ENCODE peak calls at places on chromosomes 7 and 10, in ten cellular contexts. One of them, this sample, is unnamed.

GRCh38 chr10:122422266-122422980 is 32.0 kb upstream of the ARMS2 start:
- DNase-seq in cardiac septum: no peak
- DNase-seq in AG09309: no peak
- DNase-seq in lower lobe of right lung: no peak
- DNase-seq in NCI-H510A: no peak
- DNase-seq in C1 segment of cervical spinal cord: no peak
- DNase-seq in NCI-H1436: no peak
- DNase-seq in NCI-H1092 treated with DMSO at 0.1 percent for 48 hours: no peak
- DNase-seq in stimulated activated CD8-positive, alpha-beta memory T cell treated with anti-CD3 and anti-CD28 coated beads, Interleukin-4, amount 100 ng/mL, for 1 hour: peak; percentile 11
- DNase-seq in effector memory CD4-positive, alpha-beta T cell: no peak
- DNase-seq in this sample: no peak

GRCh38 chr7:136566491-136566890 is 302.0 kb upstream of the CHRM2 start:
- DNase-seq in cardiac septum: no peak
- DNase-seq in AG09309: no peak
- DNase-seq in lower lobe of right lung: no peak
- DNase-seq in NCI-H510A: no peak
- DNase-seq in C1 segment of cervical spinal cord: no peak
- DNase-seq in NCI-H1436: no peak
- DNase-seq in NCI-H1092 treated with DMSO at 0.1 percent for 48 hours: no peak
- DNase-seq in stimulated activated CD8-positive, alpha-beta memory T cell treated with anti-CD3 and anti-CD28 coated beads, Interleukin-4, amount 100 ng/mL, for 1 hour: no peak
- DNase-seq in effector memory CD4-positive, alpha-beta T cell: no peak
- DNase-seq in this sample: no peak

GRCh38 chr7:23357190-23358093 is 58.3 kb downstream of the MALSU1 start:
- DNase-seq in cardiac septum: no peak
- DNase-seq in AG09309: no peak
- DNase-seq in lower lobe of right lung: no peak
- DNase-seq in NCI-H510A: no peak
- DNase-seq in C1 segment of cervical spinal cord: no peak
- DNase-seq in NCI-H1436: peak; percentile 38
- DNase-seq in NCI-H1092 treated with DMSO at 0.1 percent for 48 hours: peak; percentile 34
- DNase-seq in stimulated activated CD8-positive, alpha-beta memory T cell treated with anti-CD3 and anti-CD28 coated beads, Interleukin-4, amount 100 ng/mL, for 1 hour: no peak
- DNase-seq in effector memory CD4-positive, alpha-beta T cell: no peak
- DNase-seq in this sample: no peak

GRCh38 chr7:54689394-54690058 is 69.5 kb downstream of the SEC61G start:
- DNase-seq in cardiac septum: no peak
- DNase-seq in AG09309: no peak
- DNase-seq in lower lobe of right lung: no peak
- DNase-seq in NCI-H510A: no peak
- DNase-seq in C1 segment of cervical spinal cord: no peak
- DNase-seq in NCI-H1436: no peak
- DNase-seq in NCI-H1092 treated with DMSO at 0.1 percent for 48 hours: no peak
- DNase-seq in stimulated activated CD8-positive, alpha-beta memory T cell treated with anti-CD3 and anti-CD28 coated beads, Interleukin-4, amount 100 ng/mL, for 1 hour: no peak
- DNase-seq in effector memory CD4-positive, alpha-beta T cell: no peak
- DNase-seq in this sample: no peak

GRCh38 chr10:19929466-19930140 is 113.4 kb downstream of the PLXDC2 start:
- DNase-seq in cardiac septum: no peak
- DNase-seq in AG09309: no peak
- DNase-seq in lower lobe of right lung: no peak
- DNase-seq in NCI-H510A: no peak
- DNase-seq in C1 segment of cervical spinal cord: no peak
- DNase-seq in NCI-H1436: no peak
- DNase-seq in NCI-H1092 treated with DMSO at 0.1 percent for 48 hours: no peak
- DNase-seq in stimulated activated CD8-positive, alpha-beta memory T cell treated with anti-CD3 and anti-CD28 coated beads, Interleukin-4, amount 100 ng/mL, for 1 hour: no peak
- DNase-seq in effector memory CD4-positive, alpha-beta T cell: no peak
- DNase-seq in this sample: no peak

GRCh38 chr7:25312968-25313367 is 84.7 kb upstream of the NPVF start:
- DNase-seq in cardiac septum: no peak
- DNase-seq in AG09309: no peak
- DNase-seq in lower lobe of right lung: no peak
- DNase-seq in NCI-H510A: no peak
- DNase-seq in C1 segment of cervical spinal cord: no peak
- DNase-seq in NCI-H1436: no peak
- DNase-seq in NCI-H1092 treated with DMSO at 0.1 percent for 48 hours: no peak
- DNase-seq in stimulated activated CD8-positive, alpha-beta memory T cell treated with anti-CD3 and anti-CD28 coated beads, Interleukin-4, amount 100 ng/mL, for 1 hour: no peak
- DNase-seq in effector memory CD4-positive, alpha-beta T cell: no peak
- DNase-seq in this sample: no peak

GRCh38 chr7:22989646-22990587 is 24.0 kb downstream of the HYCC1 start:
- DNase-seq in cardiac septum: no peak
- DNase-seq in AG09309: no peak
- DNase-seq in lower lobe of right lung: no peak
- DNase-seq in NCI-H510A: no peak
- DNase-seq in C1 segment of cervical spinal cord: no peak
- DNase-seq in NCI-H1436: no peak
- DNase-seq in NCI-H1092 treated with DMSO at 0.1 percent for 48 hours: no peak
- DNase-seq in stimulated activated CD8-positive, alpha-beta memory T cell treated with anti-CD3 and anti-CD28 coated beads, Interleukin-4, amount 100 ng/mL, for 1 hour: no peak
- DNase-seq in effector memory CD4-positive, alpha-beta T cell: no peak
- DNase-seq in this sample: no peak

GRCh38 chr10:80506189-80506575 is 31.5 kb upstream of the SH2D4B start:
- DNase-seq in cardiac septum: no peak
- DNase-seq in AG09309: no peak
- DNase-seq in lower lobe of right lung: no peak
- DNase-seq in NCI-H510A: no peak
- DNase-seq in C1 segment of cervical spinal cord: no peak
- DNase-seq in NCI-H1436: no peak
- DNase-seq in NCI-H1092 treated with DMSO at 0.1 percent for 48 hours: no peak
- DNase-seq in stimulated activated CD8-positive, alpha-beta memory T cell treated with anti-CD3 and anti-CD28 coated beads, Interleukin-4, amount 100 ng/mL, for 1 hour: no peak
- DNase-seq in effector memory CD4-positive, alpha-beta T cell: no peak
- DNase-seq in this sample: no peak

GRCh38 chr10:13834581-13835286 is 248.0 kb downstream of the PRPF18 start:
- DNase-seq in cardiac septum: no peak
- DNase-seq in AG09309: no peak
- DNase-seq in lower lobe of right lung: no peak
- DNase-seq in NCI-H510A: no peak
- DNase-seq in C1 segment of cervical spinal cord: no peak
- DNase-seq in NCI-H1436: no peak
- DNase-seq in NCI-H1092 treated with DMSO at 0.1 percent for 48 hours: peak; percentile 36
- DNase-seq in stimulated activated CD8-positive, alpha-beta memory T cell treated with anti-CD3 and anti-CD28 coated beads, Interleukin-4, amount 100 ng/mL, for 1 hour: no peak
- DNase-seq in effector memory CD4-positive, alpha-beta T cell: no peak
- DNase-seq in this sample: no peak

GRCh38 chr7:76220185-76221057 is 18.7 kb downstream of the SRRM3 start:
- DNase-seq in cardiac septum: no peak
- DNase-seq in AG09309: no peak
- DNase-seq in lower lobe of right lung: no peak
- DNase-seq in NCI-H510A: no peak
- DNase-seq in C1 segment of cervical spinal cord: no peak
- DNase-seq in NCI-H1436: no peak
- DNase-seq in NCI-H1092 treated with DMSO at 0.1 percent for 48 hours: peak; percentile 13
- DNase-seq in stimulated activated CD8-positive, alpha-beta memory T cell treated with anti-CD3 and anti-CD28 coated beads, Interleukin-4, amount 100 ng/mL, for 1 hour: no peak
- DNase-seq in effector memory CD4-positive, alpha-beta T cell: no peak
- DNase-seq in this sample: no peak

GRCh38 chr7:25124485-25125136 is 449 bp downstream of the CYCS start:
- DNase-seq in cardiac septum: no peak
- DNase-seq in AG09309: no peak
- DNase-seq in lower lobe of right lung: no peak
- DNase-seq in NCI-H510A: no peak
- DNase-seq in C1 segment of cervical spinal cord: no peak
- DNase-seq in NCI-H1436: no peak
- DNase-seq in NCI-H1092 treated with DMSO at 0.1 percent for 48 hours: peak; percentile 72
- DNase-seq in stimulated activated CD8-positive, alpha-beta memory T cell treated with anti-CD3 and anti-CD28 coated beads, Interleukin-4, amount 100 ng/mL, for 1 hour: no peak
- DNase-seq in effector memory CD4-positive, alpha-beta T cell: no peak
- DNase-seq in this sample: no peak